ENCODE peak calls at places on chromosomes 5 and 9, in seven cellular contexts. One of them, this sample, is unnamed. For H4K20me1, the result is how much of the 10 kb centered on the place peaks cover.

GRCh38 chr9:137226338-137227056 is 805 bp upstream of the RNF224 start:
- DNase-seq in GM23248: peak
- DNase-seq in neural progenitor cell: no peak
- DNase-seq in OCI-LY7: no peak
- DNase-seq in hepatocyte: no peak
- DNase-seq in GM23338: no peak
- DNase-seq in MM.1S: no peak
- DNase-seq in this sample: peak

GRCh38 chr5:54672867-54673266 is 155.3 kb downstream of the SNX18 start:
- DNase-seq in GM23248: no peak
- DNase-seq in neural progenitor cell: no peak
- DNase-seq in OCI-LY7: no peak
- DNase-seq in hepatocyte: no peak
- DNase-seq in GM23338: no peak
- DNase-seq in MM.1S: no peak
- DNase-seq in this sample: no peak

GRCh38 chr5:10660135-10660534 is 96.3 kb downstream of the ANKRD33B start:
- DNase-seq in GM23248: no peak
- DNase-seq in neural progenitor cell: no peak
- DNase-seq in OCI-LY7: no peak
- DNase-seq in hepatocyte: no peak
- DNase-seq in GM23338: no peak
- DNase-seq in MM.1S: no peak
- DNase-seq in this sample: no peak

GRCh38 chr5:58871648-58872242 is 288.9 kb downstream of the RAB3C start:
- DNase-seq in GM23248: peak
- DNase-seq in neural progenitor cell: peak
- DNase-seq in OCI-LY7: peak
- DNase-seq in hepatocyte: peak
- DNase-seq in GM23338: peak
- DNase-seq in MM.1S: peak
- DNase-seq in this sample: peak

GRCh38 chr5:133460172-133460758 is 152.1 kb downstream of the FSTL4 start:
- DNase-seq in GM23248: peak
- DNase-seq in neural progenitor cell: peak
- DNase-seq in OCI-LY7: peak
- DNase-seq in hepatocyte: no peak
- DNase-seq in GM23338: peak
- DNase-seq in MM.1S: peak
- DNase-seq in this sample: peak

GRCh38 chr5:149572576-149573231 is 8.6 kb upstream of the ARHGEF37 start:
- DNase-seq in GM23248: no peak
- DNase-seq in neural progenitor cell: no peak
- DNase-seq in OCI-LY7: no peak
- DNase-seq in hepatocyte: no peak
- DNase-seq in GM23338: no peak
- DNase-seq in MM.1S: no peak
- DNase-seq in this sample: no peak

GRCh38 chr9:136010615-136011341 is 49.6 kb upstream of the UBAC1 start:
- DNase-seq in GM23248: no peak
- DNase-seq in neural progenitor cell: no peak
- DNase-seq in OCI-LY7: no peak
- DNase-seq in hepatocyte: no peak
- DNase-seq in GM23338: no peak
- DNase-seq in MM.1S: no peak
- DNase-seq in this sample: no peak

GRCh38 chr5:172453206-172453985 is 929 bp downstream of the SH3PXD2B start:
- DNase-seq in GM23248: peak
- DNase-seq in neural progenitor cell: peak
- DNase-seq in OCI-LY7: no peak
- DNase-seq in hepatocyte: peak
- DNase-seq in GM23338: peak
- DNase-seq in MM.1S: no peak
- DNase-seq in this sample: no peak

GRCh38 chr9:15355669-15356068 is 48.7 kb upstream of the TTC39B start:
- DNase-seq in GM23248: no peak
- DNase-seq in neural progenitor cell: no peak
- DNase-seq in OCI-LY7: no peak
- DNase-seq in hepatocyte: no peak
- DNase-seq in GM23338: peak
- DNase-seq in MM.1S: no peak
- DNase-seq in this sample: no peak

GRCh38 chr9:119905706-119906105 is 536.5 kb upstream of the BRINP1 start:
- DNase-seq in GM23248: peak
- DNase-seq in neural progenitor cell: no peak
- DNase-seq in OCI-LY7: no peak
- DNase-seq in hepatocyte: no peak
- DNase-seq in GM23338: no peak
- DNase-seq in MM.1S: no peak
- DNase-seq in this sample: no peak

GRCh38 chr5:92969781-92970237 is 611.2 kb downstream of the NR2F1-AS1 start:
- DNase-seq in GM23248: peak
- DNase-seq in neural progenitor cell: no peak
- DNase-seq in OCI-LY7: no peak
- DNase-seq in hepatocyte: no peak
- DNase-seq in GM23338: no peak
- DNase-seq in MM.1S: no peak
- DNase-seq in this sample: no peak

GRCh38 chr9:88266416-88266815 is 121.8 kb upstream of the SPIN1 start:
- DNase-seq in GM23248: no peak
- DNase-seq in neural progenitor cell: no peak
- DNase-seq in OCI-LY7: peak
- DNase-seq in hepatocyte: no peak
- DNase-seq in GM23338: no peak
- DNase-seq in MM.1S: peak
- DNase-seq in this sample: no peak

GRCh38 chr5:94893404-94894145 is 275.1 kb downstream of the SLF1 start:
- DNase-seq in GM23248: peak
- DNase-seq in neural progenitor cell: peak
- DNase-seq in OCI-LY7: peak
- DNase-seq in hepatocyte: no peak
- DNase-seq in GM23338: peak
- DNase-seq in MM.1S: no peak
- DNase-seq in this sample: peak

GRCh38 chr5:154477382-154478223 is 424 bp downstream of the HAND1 start:
- DNase-seq in GM23248: peak
- DNase-seq in neural progenitor cell: peak
- DNase-seq in OCI-LY7: no peak
- DNase-seq in hepatocyte: peak
- DNase-seq in GM23338: peak
- DNase-seq in MM.1S: no peak
- DNase-seq in this sample: no peak

GRCh38 chr5:135295852-135296251 is 103.2 kb downstream of the MACROH2A1 start:
- DNase-seq in GM23248: no peak
- DNase-seq in neural progenitor cell: no peak
- DNase-seq in OCI-LY7: no peak
- DNase-seq in hepatocyte: no peak
- DNase-seq in GM23338: no peak
- DNase-seq in MM.1S: no peak
- DNase-seq in this sample: no peak

GRCh38 chr5:179457612-179458011 is 92.7 kb upstream of the RUFY1 start:
- DNase-seq in GM23248: no peak
- DNase-seq in neural progenitor cell: no peak
- DNase-seq in OCI-LY7: no peak
- DNase-seq in hepatocyte: no peak
- DNase-seq in GM23338: no peak
- DNase-seq in MM.1S: no peak
- DNase-seq in this sample: no peak

GRCh38 chr5:99807346-99807745 is 727.8 kb upstream of the FAM174A start:
- DNase-seq in GM23248: no peak
- DNase-seq in neural progenitor cell: no peak
- DNase-seq in OCI-LY7: no peak
- DNase-seq in hepatocyte: no peak
- DNase-seq in GM23338: no peak
- DNase-seq in MM.1S: no peak
- DNase-seq in this sample: peak

GRCh38 chr9:127730262-127730661 is 4.8 kb downstream of the TOR2A start:
- DNase-seq in GM23248: no peak
- DNase-seq in neural progenitor cell: no peak
- DNase-seq in OCI-LY7: no peak
- DNase-seq in hepatocyte: no peak
- DNase-seq in GM23338: no peak
- DNase-seq in MM.1S: no peak
- DNase-seq in this sample: no peak

GRCh38 chr9:134683714-134684374 is 42.2 kb downstream of the COL5A1 start:
- DNase-seq in GM23248: no peak
- DNase-seq in neural progenitor cell: no peak
- DNase-seq in OCI-LY7: no peak
- DNase-seq in hepatocyte: no peak
- DNase-seq in GM23338: no peak
- DNase-seq in MM.1S: no peak
- DNase-seq in this sample: no peak
- H4K20me1 ChIP-seq in GM23248: under half
- H4K20me1 ChIP-seq in neural progenitor cell: under half
- H4K20me1 ChIP-seq in OCI-LY7: under half
- H4K20me1 ChIP-seq in hepatocyte: half or more
- H4K20me1 ChIP-seq in GM23338: under half
- H4K20me1 ChIP-seq in MM.1S: under half
- H4K20me1 ChIP-seq in this sample: under half

GRCh38 chr5:64457846-64458245 is 48.0 kb upstream of the RGS7BP start:
- DNase-seq in GM23248: no peak
- DNase-seq in neural progenitor cell: no peak
- DNase-seq in OCI-LY7: no peak
- DNase-seq in hepatocyte: no peak
- DNase-seq in GM23338: no peak
- DNase-seq in MM.1S: no peak
- DNase-seq in this sample: peak
- TF ChIP-seq EZH2phosphoT487 in GM23248: no peak
- TF ChIP-seq EZH2phosphoT487 in neural progenitor cell: no peak
- TF ChIP-seq EZH2phosphoT487 in OCI-LY7: no peak
- TF ChIP-seq EZH2phosphoT487 in hepatocyte: no peak
- TF ChIP-seq EZH2phosphoT487 in GM23338: no peak
- TF ChIP-seq EZH2phosphoT487 in MM.1S: no peak
- TF ChIP-seq EZH2phosphoT487 in this sample: no peak

DNA sequence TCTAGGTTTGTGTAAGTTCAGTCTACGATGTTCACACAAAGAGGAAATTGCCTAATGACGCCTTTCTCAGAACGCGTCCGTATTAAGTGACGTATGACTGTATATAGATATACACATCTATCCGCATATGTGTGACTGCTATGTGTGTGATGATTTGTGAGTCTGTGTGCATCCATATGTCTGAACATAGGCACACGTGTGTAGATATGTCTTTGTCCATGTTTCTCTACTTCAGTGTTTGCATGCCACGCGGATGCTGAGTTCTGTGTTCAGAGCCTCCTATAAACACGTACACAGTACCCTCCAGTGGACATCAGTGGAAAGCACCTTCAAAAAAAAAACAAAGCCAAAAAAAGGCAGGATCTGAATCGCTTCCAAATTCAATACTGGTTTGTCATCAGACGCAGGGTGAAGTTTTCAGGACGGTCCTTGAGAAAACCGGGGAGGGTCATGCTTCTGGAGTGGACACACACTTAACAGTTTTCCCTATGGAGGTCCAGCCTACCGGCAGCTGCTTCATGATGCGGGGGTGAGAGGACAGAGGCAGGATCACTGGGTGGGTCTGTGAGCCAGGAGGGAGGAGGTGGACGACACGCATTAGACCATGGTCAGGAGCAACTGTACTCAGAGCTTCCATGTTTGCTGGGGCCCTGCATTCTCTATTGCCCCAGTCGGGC is 29.5 kb upstream of the ALDH1B1 start:
- DNase-seq in GM23248: peak
- DNase-seq in neural progenitor cell: peak
- DNase-seq in OCI-LY7: peak
- DNase-seq in hepatocyte: peak
- DNase-seq in GM23338: peak
- DNase-seq in MM.1S: peak
- DNase-seq in this sample: peak
- H3K4me2 ChIP-seq in GM23248: peak
- H3K4me2 ChIP-seq in neural progenitor cell: no peak
- H3K4me2 ChIP-seq in OCI-LY7: no peak
- H3K4me2 ChIP-seq in hepatocyte: no peak
- H3K4me2 ChIP-seq in GM23338: no peak
- H3K4me2 ChIP-seq in MM.1S: no peak
- H3K4me2 ChIP-seq in this sample: peak

DNA sequence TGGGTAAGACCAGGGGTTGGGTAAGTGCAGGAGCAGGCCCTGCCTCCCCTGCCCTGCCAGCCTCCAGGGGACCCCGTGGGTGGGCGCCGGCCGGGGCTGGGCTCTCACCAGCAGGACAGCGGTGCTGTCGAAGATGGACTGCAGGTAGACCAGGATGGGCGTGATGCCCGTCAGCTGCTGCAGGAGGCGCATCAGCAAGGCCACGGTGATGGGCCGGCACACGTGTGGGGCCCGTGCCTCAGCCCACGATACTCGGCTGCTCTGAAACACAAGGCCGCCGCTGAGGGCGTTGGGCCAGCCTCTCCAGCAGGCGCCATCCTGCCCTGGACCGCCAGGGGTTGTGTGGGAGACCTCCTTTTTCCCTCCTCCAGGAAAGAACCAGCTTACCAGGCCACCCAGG is 4.0 kb downstream of the SLC2A6 start:
- DNase-seq in GM23248: no peak
- DNase-seq in neural progenitor cell: no peak
- DNase-seq in OCI-LY7: no peak
- DNase-seq in hepatocyte: no peak
- DNase-seq in GM23338: no peak
- DNase-seq in MM.1S: no peak
- DNase-seq in this sample: no peak
- H4K20me1 ChIP-seq in GM23248: under half
- H4K20me1 ChIP-seq in neural progenitor cell: under half
- H4K20me1 ChIP-seq in OCI-LY7: under half
- H4K20me1 ChIP-seq in hepatocyte: under half
- H4K20me1 ChIP-seq in GM23338: under half
- H4K20me1 ChIP-seq in MM.1S: under half
- H4K20me1 ChIP-seq in this sample: under half

DNA sequence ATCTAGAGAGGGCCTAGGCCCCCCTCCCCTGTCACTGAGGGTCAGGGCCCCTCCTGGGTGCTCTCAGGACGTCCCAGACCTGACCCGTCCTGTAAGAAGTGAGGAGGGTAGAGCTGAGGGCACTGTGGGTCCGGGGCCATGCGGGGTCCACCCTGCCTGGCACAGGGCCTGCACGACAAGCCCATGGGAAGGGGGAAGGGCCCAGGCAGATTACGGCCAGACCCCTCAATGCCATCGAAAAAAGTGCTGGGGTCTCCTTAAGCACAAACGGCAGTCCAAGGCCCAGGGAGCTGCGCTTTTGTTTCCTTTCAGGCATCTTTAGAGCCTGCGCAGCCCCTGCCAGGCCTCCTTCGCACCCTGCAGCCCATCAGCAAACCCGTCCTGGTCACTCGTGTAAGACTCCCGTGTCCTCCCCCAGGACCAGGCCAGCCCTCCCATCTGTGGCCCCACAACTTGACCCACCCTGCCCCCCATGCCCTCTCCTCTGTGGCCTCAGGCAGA is 4.4 kb upstream of the EXOC3 start:
- DNase-seq in GM23248: no peak
- DNase-seq in neural progenitor cell: no peak
- DNase-seq in OCI-LY7: no peak
- DNase-seq in hepatocyte: no peak
- DNase-seq in GM23338: no peak
- DNase-seq in MM.1S: no peak
- DNase-seq in this sample: no peak
- TF ChIP-seq EZH2phosphoT487 in GM23248: no peak
- TF ChIP-seq EZH2phosphoT487 in neural progenitor cell: no peak
- TF ChIP-seq EZH2phosphoT487 in OCI-LY7: no peak
- TF ChIP-seq EZH2phosphoT487 in hepatocyte: no peak
- TF ChIP-seq EZH2phosphoT487 in GM23338: no peak
- TF ChIP-seq EZH2phosphoT487 in MM.1S: no peak
- TF ChIP-seq EZH2phosphoT487 in this sample: no peak

GRCh38 chr9:94904806-94905205 is 178.3 kb downstream of the AOPEP start:
- DNase-seq in GM23248: no peak
- DNase-seq in neural progenitor cell: no peak
- DNase-seq in OCI-LY7: no peak
- DNase-seq in hepatocyte: no peak
- DNase-seq in GM23338: no peak
- DNase-seq in MM.1S: no peak
- DNase-seq in this sample: no peak
- H3K4me2 ChIP-seq in GM23248: peak
- H3K4me2 ChIP-seq in neural progenitor cell: no peak
- H3K4me2 ChIP-seq in OCI-LY7: no peak
- H3K4me2 ChIP-seq in hepatocyte: no peak
- H3K4me2 ChIP-seq in GM23338: no peak
- H3K4me2 ChIP-seq in MM.1S: no peak
- H3K4me2 ChIP-seq in this sample: no peak

This sample was measured in PC-3.